ENCODE peak calls at places on chromosome 18, in six cellular contexts. Z is prostate gland, B is IMR-90, M is uterus, Y is Peyer's patch, O is spleen. D is an unnamed sample. For H3K9me3, the result is how much of the 10 kb centered on the place peaks cover.

GRCh38 chr18:62329676-62330454 is 4.8 kb downstream of the TNFRSF11A start:
- DNase-seq in Z (peak), B (peak), M (no peak), Y (no peak), O (no peak), D (peak)

GRCh38 chr18:48875942-48876511 is 74.7 kb downstream of the SMAD7 start:
- DNase-seq in Z (no peak), B (no peak), M (no peak), Y (no peak), O (peak), D (peak)

GRCh38 chr18:80234398-80234797 is 12.9 kb downstream of the PARD6G start:
- DNase-seq in Z (no peak), B (no peak), M (no peak), Y (no peak), O (no peak), D (no peak)

GRCh38 chr18:54734059-54734458 is 94.2 kb upstream of the RAB27B start:
- DNase-seq in Z (no peak), B (peak), M (no peak), Y (no peak), O (no peak), D (no peak)

GRCh38 chr18:36066731-36067117 is 635 bp downstream of the RPRD1A start:
- DNase-seq in Z (no peak), B (peak), M (no peak), Y (no peak), O (no peak), D (no peak)

GRCh38 chr18:62399306-62399705 is 74.2 kb downstream of the TNFRSF11A start:
- DNase-seq in Z (no peak), B (no peak), M (no peak), Y (no peak), O (no peak), D (no peak)

GRCh38 chr18:78699516-78699915 is 280.1 kb upstream of the SALL3 start:
- DNase-seq in Z (peak), B (no peak), M (no peak), Y (no peak), O (peak), D (no peak)

GRCh38 chr18:35118641-35119040 is 77.4 kb downstream of the MAPRE2 start:
- DNase-seq in Z (no peak), B (no peak), M (no peak), Y (no peak), O (no peak), D (no peak)

GRCh38 chr18:48140738-48141137 is 210.3 kb upstream of the SMAD2 start:
- DNase-seq in Z (no peak), B (no peak), M (no peak), Y (no peak), O (peak), D (no peak)

GRCh38 chr18:35710581-35710980 is 129.0 kb downstream of the GALNT1 start:
- DNase-seq in Z (no peak), B (no peak), M (no peak), Y (no peak), O (no peak), D (no peak)

GRCh38 chr18:59514193-59514592 is 155.1 kb upstream of the LMAN1 start:
- DNase-seq in Z (no peak), B (peak), M (peak), Y (no peak), O (no peak), D (no peak)

GRCh38 chr18:49360582-49360981 is 99.9 kb downstream of the DYM start:
- DNase-seq in Z (no peak), B (no peak), M (no peak), Y (no peak), O (no peak), D (no peak)

GRCh38 chr18:50545936-50546335 is 14.0 kb upstream of the MAPK4 start:
- DNase-seq in Z (no peak), B (no peak), M (no peak), Y (no peak), O (no peak), D (no peak)

GRCh38 chr18:55321268-55322175 is 266.5 kb downstream of the TCF4 start:
- DNase-seq in Z (peak), B (peak), M (peak), Y (peak), O (peak), D (peak)

GRCh38 chr18:23380001-23380550 is 73.0 kb upstream of the RIOK3 start:
- DNase-seq in Z (no peak), B (peak), M (no peak), Y (no peak), O (no peak), D (no peak)

GRCh38 chr18:25247725-25248124 is 104.2 kb downstream of the ZNF521 start:
- DNase-seq in Z (no peak), B (peak), M (no peak), Y (no peak), O (no peak), D (no peak)

GRCh38 chr18:77071061-77071460 is 61.5 kb downstream of the MBP start:
- DNase-seq in Z (no peak), B (no peak), M (no peak), Y (no peak), O (no peak), D (no peak)

GRCh38 chr18:70072678-70073077 is 125.0 kb upstream of the CD226 start:
- DNase-seq in Z (no peak), B (peak), M (no peak), Y (no peak), O (no peak), D (no peak)

GRCh38 chr18:72830109-72830508 is 37.7 kb downstream of the NETO1 start:
- DNase-seq in Z (no peak), B (no peak), M (no peak), Y (no peak), O (no peak), D (no peak)

GRCh38 chr18:79402977-79403722 is 7.4 kb downstream of the NFATC1 start:
- DNase-seq in Z (peak), B (no peak), M (peak), Y (peak), O (peak), D (peak)

GRCh38 chr18:63617049-63617995 is 26.7 kb downstream of the SERPINB4 start:
- DNase-seq in Z (no peak), B (no peak), M (no peak), Y (no peak), O (no peak), D (no peak)

GRCh38 chr18:22179631-22180030 is 10.2 kb downstream of the GATA6 start:
- DNase-seq in Z (no peak), B (no peak), M (no peak), Y (no peak), O (no peak), D (no peak)

GRCh38 chr18:24868760-24869237 is 408.4 kb downstream of the HRH4 start:
- DNase-seq in Z (no peak), B (peak), M (no peak), Y (no peak), O (no peak), D (no peak)

GRCh38 chr18:25351773-25352628 is at the start of gene ZNF521:
- DNase-seq in Z (peak), B (peak), M (peak), Y (peak), O (peak), D (peak)

GRCh38 chr18:79533591-79533990 is 137.9 kb downstream of the NFATC1 start:
- DNase-seq in Z (no peak), B (no peak), M (peak), Y (no peak), O (no peak), D (no peak)

GRCh38 chr18:79779021-79779699 is 18.6 kb upstream of the KCNG2 start:
- DNase-seq in Z (no peak), B (no peak), M (no peak), Y (no peak), O (peak), D (no peak)

GRCh38 chr18:79644006-79644665 is 35.5 kb upstream of the CTDP1 start:
- DNase-seq in Z (peak), B (peak), M (peak), Y (peak), O (peak), D (peak)

GRCh38 chr18:43592268-43592667 is 315.0 kb upstream of the SYT4 start:
- DNase-seq in Z (no peak), B (no peak), M (no peak), Y (no peak), O (no peak), D (no peak)
- H3K9me3 ChIP-seq in Z (under half), B (under half), M (under half), Y (under half), O (under half), D (under half)

GRCh38 chr18:45962461-45962860 is 4.7 kb downstream of the EPG5 start:
- DNase-seq in Z (no peak), B (peak), M (no peak), Y (no peak), O (no peak), D (no peak)

GRCh38 chr18:45962866-45963265 is 4.3 kb downstream of the EPG5 start:
- DNase-seq in Z (no peak), B (peak), M (no peak), Y (no peak), O (no peak), D (no peak)

GRCh38 chr18:45967007-45967706 is at the start of gene EPG5:
- DNase-seq in Z (peak), B (peak), M (peak), Y (peak), O (peak), D (peak)
- TF ChIP-seq POLR2A in Z (peak), B (peak), M (peak), Y (peak), O (no peak), D (peak)

GRCh38 chr18:8930990-8931648 is 171.4 kb upstream of the NDUFV2 start:
- DNase-seq in Z (no peak), B (no peak), M (no peak), Y (no peak), O (no peak), D (no peak)
- H3K9me3 ChIP-seq in Z (under half), B (under half), M (under half), Y (under half), O (under half), D (under half)

GRCh38 chr18:3667255-3668137 is 217.5 kb downstream of the TGIF1 start:
- DNase-seq in Z (no peak), B (no peak), M (no peak), Y (no peak), O (no peak), D (peak)
- TF ChIP-seq POLR2A in Z (no peak), B (no peak), M (no peak), Y (no peak), O (no peak), D (no peak)

GRCh38 chr18:26911840-26912239 is 46.3 kb upstream of the AQP4 start:
- DNase-seq in Z (no peak), B (no peak), M (no peak), Y (no peak), O (no peak), D (no peak)
- H3K9me3 ChIP-seq in Z (under half), B (under half), M (under half), Y (under half), O (under half), D (under half)

DNA sequence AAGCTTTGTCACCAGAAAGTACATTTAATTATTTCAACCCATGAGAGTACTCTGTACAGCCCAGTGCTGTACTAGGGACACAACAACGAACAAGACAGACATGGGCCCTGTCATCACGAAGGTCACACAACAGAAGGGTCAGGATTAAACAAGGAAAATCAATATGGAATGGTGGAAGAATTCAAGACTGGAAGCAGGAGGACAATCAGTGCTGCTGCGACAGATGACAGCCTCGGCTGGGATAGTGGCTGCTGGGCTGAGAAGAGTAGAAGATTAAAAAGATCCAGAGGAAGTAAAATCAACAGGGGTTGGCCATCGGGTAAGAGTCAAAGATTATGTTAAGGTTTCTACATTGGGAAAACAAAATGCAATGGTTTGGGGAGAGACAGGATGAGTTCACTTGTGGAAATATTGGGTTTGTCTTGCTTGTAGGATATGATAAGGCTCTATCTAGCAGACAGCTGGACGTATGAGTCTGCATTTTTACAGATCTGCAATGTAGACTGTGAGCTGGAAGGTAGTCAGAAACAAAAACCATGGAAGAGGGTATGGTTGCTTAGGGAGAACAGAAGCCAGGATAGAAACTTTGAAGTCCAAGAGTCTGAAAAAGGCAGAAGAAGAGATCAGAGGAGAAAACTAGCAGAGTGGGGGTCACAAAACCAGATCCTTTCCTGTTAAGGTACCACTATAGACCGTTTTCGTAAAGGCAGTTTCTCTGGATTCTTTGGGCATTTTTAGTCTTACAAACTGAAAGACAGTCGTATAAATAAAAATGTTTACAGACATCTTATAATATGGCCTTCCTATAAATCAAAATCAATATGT is 84.1 kb downstream of the PRELID3A start:
- DNase-seq in Z (no peak), B (no peak), M (no peak), Y (no peak), O (no peak), D (no peak)
- TF ChIP-seq POLR2A in Z (no peak), B (no peak), M (no peak), Y (no peak), O (no peak), D (no peak)